ENCODE peak calls at places on chromosome 1, in four cellular contexts. I is K562, G is GM12878, S is H1. W is an unnamed sample.

GRCh38 chr1:11342677-11343076 is 69.7 kb downstream of the UBIAD1 start:
- DNase-seq in I (no peak), G (no peak), S (no peak), W (no peak)

GRCh38 chr1:156177918-156178654 is 15.8 kb upstream of the SLC25A44 start:
- DNase-seq in I (no peak), G (no peak), S (no peak), W (no peak)

GRCh38 chr1:30759718-30760281 is 2.2 kb upstream of the LAPTM5 start:
- DNase-seq in I (no peak), G (no peak), S (no peak), W (no peak)

GRCh38 chr1:6130596-6130995 is 49.5 kb downstream of the CHD5 start:
- DNase-seq in I (no peak), G (no peak), S (no peak), W (no peak)

GRCh38 chr1:23521588-23521987 is 9.4 kb downstream of the E2F2 start:
- DNase-seq in I (peak), G (no peak), S (no peak), W (no peak)

GRCh38 chr1:56417636-56418035 is 161.7 kb downstream of the PLPP3 start:
- DNase-seq in I (no peak), G (no peak), S (no peak), W (no peak)

GRCh38 chr1:204731509-204731908 is 46.0 kb upstream of the LRRN2 start:
- DNase-seq in I (no peak), G (no peak), S (no peak), W (no peak)

GRCh38 chr1:162708286-162708685 is 76.0 kb downstream of the DDR2 start:
- DNase-seq in I (no peak), G (no peak), S (no peak), W (no peak)

GRCh38 chr1:109649380-109649987 is 6.4 kb upstream of the GSTM4 start:
- DNase-seq in I (peak), G (no peak), S (no peak), W (no peak)

GRCh38 chr1:184407816-184408510 is 21.1 kb downstream of the C1orf21 start:
- DNase-seq in I (no peak), G (no peak), S (no peak), W (no peak)
- TF ChIP-seq CBX5 in I (no peak), G (no peak), S (no peak), W (no peak)

GRCh38 chr1:229033480-229033879 is 237.4 kb upstream of the RAB4A start:
- DNase-seq in I (no peak), G (no peak), S (no peak), W (no peak)

GRCh38 chr1:229034246-229034645 is 236.7 kb upstream of the RAB4A start:
- DNase-seq in I (no peak), G (no peak), S (no peak), W (no peak)

GRCh38 chr1:229035748-229036082 is 235.2 kb upstream of the RAB4A start:
- DNase-seq in I (no peak), G (no peak), S (no peak), W (no peak)

GRCh38 chr1:229037806-229038405 is 233.0 kb upstream of the RAB4A start:
- DNase-seq in I (no peak), G (no peak), S (no peak), W (no peak)

GRCh38 chr1:229035054-229035747 is 235.7 kb upstream of the RAB4A start:
- DNase-seq in I (no peak), G (peak), S (no peak), W (no peak)
- TF ChIP-seq CBX5 in I (no peak), G (no peak), S (no peak), W (no peak)

DNA sequence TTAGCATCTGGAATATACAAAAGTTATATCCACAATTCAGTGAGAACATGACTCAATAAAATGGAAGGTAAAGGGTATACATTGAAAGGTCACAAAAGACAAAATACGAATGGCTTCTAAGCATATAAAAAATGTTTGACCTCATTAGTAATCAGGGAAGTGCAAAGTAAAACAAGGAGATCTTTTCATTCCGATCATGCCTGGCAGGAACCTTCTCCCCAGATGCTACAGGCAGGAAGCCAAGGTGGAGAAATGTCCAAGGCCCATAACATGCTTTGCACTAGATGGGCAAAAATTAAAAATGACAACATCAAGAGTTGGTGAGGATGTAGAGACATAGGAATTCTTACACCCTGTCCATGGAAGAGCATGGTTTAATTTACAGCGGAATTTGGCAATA is 184.7 kb upstream of the KAZN start:
- DNase-seq in I (no peak), G (no peak), S (no peak), W (no peak)
- TF ChIP-seq CBX5 in I (no peak), G (no peak), S (no peak), W (no peak)

DNA sequence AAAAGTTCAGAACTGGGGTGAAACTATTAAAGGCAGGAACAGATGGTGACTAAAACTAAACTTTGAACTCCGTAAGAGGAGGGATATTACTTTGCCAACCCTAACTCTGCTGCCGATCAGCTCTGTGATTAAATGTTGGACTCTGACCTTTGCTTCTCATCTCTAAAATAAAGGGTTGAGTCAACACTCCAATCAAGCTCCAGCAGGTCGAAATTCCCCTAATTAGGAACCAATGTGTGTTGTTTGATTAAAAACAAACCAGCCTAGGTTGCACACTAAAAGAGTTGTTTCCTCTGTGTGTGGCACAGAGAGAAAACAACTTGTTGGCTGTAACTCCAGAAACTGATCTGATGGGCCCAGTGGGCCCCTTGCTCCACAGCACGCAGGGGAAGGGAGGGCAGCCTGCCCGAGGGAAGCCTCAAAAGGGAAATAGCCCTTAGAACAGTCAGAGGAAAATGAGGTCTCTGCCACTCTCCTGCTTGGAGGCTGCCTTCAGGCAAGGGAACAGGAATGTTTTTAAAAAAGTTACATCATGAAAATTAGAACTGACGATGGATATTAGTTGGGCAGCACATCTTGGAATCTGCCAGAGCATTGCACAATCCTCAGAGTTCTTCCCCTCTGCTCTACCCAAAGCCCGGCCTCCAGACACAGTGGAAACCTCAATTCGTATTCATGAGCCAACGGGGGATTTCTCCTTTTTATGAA is 69.3 kb downstream of the KCTD3 start:
- DNase-seq in I (no peak), G (no peak), S (no peak), W (peak)
- TF ChIP-seq CBX5 in I (no peak), G (no peak), S (no peak), W (no peak)

DNA sequence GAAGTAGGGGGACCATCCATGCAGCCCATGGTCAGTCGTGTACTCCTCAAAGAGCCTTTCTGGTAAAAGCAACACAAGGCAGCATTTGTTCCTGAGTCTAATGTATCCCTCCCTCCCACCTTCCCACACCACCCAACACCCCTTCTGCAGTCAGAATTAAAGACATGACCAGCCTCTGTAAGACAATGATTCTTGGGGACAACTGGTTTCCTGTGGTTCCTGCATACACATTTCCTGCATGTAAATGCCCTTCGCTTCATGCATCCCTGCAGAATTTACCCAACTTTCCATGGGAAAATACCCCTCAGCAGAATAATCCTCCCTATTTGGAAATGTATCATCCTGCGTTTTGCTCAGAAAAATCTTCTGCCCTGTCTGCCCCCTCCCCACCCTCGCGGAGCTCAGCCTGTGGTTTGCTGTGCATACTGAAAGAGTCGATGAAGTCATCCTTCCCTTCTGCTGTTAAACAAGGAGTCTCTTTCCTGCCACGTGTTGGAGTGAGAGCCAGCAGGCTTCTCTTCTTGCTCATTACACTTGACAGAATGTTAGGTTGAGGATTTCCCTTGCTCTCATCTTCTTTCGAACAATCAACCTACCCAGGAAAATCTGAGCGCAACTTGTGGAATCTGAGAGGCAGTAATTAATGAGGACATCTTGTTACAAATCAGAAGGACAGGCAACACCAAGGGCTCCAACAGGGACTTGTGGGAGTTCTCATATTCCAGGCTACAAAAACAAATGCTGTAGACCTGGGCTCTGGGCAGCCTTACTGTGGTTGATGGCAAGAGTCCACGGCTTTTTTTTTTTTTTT is 4.7 kb downstream of the TNN start:
- DNase-seq in I (no peak), G (no peak), S (no peak), W (no peak)
- TF ChIP-seq CBX5 in I (no peak), G (no peak), S (no peak), W (no peak)

GRCh38 chr1:62230724-62231123 is 36.1 kb downstream of the L1TD1 start:
- DNase-seq in I (no peak), G (no peak), S (no peak), W (no peak)
- TF ChIP-seq CBX5 in I (no peak), G (no peak), S (no peak), W (no peak)

W was measured in HepG2.